ENCODE peak calls at places on chromosomes 16 and 17, in six cellular contexts. G, Q, E, K, H and O are unnamed samples.

GRCh38 chr16:69340095-69340644 is 598 bp downstream of the NIP7 start:
- DNase-seq in K (no peak), H (no peak), G (no peak), Q (peak; percentile 15), E (no peak), O (peak; percentile 13)

GRCh38 chr16:90018297-90019200 is 707 bp downstream of the DBNDD1 start:
- DNase-seq in H (no peak), Q (no peak), K (peak; percentile 77), E (no peak), G (no peak), O (no peak)

GRCh38 chr17:59149841-59150511 is 5.0 kb downstream of the SKA2 start:
- DNase-seq in K (no peak), G (no peak), E (peak; percentile 30), Q (peak; percentile 40), H (no peak), O (no peak)

GRCh38 chr17:7220593-7221280 is 999 bp downstream of the ACADVL start:
- DNase-seq in H (peak; percentile 39), K (peak; percentile 73), G (no peak), E (peak; percentile 80), Q (peak; percentile 77), O (peak; percentile 84)

GRCh38 chr17:28747801-28748750 is 4.3 kb downstream of the TRAF4 start:
- DNase-seq in E (no peak), K (no peak), Q (no peak), H (no peak), G (no peak), O (no peak)

GRCh38 chr16:79182618-79183017 is 417.9 kb downstream of the MAF start:
- DNase-seq in K (no peak), H (no peak), Q (no peak), E (no peak), G (no peak), O (no peak)

GRCh38 chr17:60506312-60506711 is 19.7 kb downstream of the APPBP2 start:
- DNase-seq in H (no peak), K (no peak), G (peak; percentile 43), Q (peak; percentile 20), E (no peak), O (peak; percentile 23)

GRCh38 chr16:17177242-17177967 is 293.4 kb downstream of the XYLT1 start:
- DNase-seq in G (no peak), K (no peak), E (no peak), Q (no peak), H (no peak), O (no peak)

GRCh38 chr16:660459-661183 is 7.3 kb upstream of the RHOT2 start:
- DNase-seq in K (peak; percentile 86), G (no peak), Q (peak; percentile 73), H (no peak), E (peak; percentile 92), O (peak; percentile 94)

GRCh38 chr17:65902831-65903549 is 288.9 kb downstream of the CEP112 start:
- DNase-seq in H (no peak), E (no peak), K (no peak), Q (no peak), G (no peak), O (no peak)

GRCh38 chr16:53123753-53124152 is 69.0 kb downstream of the CHD9 start:
- DNase-seq in H (no peak), G (no peak), K (no peak), Q (no peak), E (no peak), O (no peak)

GRCh38 chr16:83998091-83998490 is 30.0 kb downstream of the NECAB2 start:
- DNase-seq in E (no peak), G (no peak), H (no peak), Q (no peak), K (no peak), O (no peak)

GRCh38 chr17:29614345-29615047 is 8.2 kb downstream of the CORO6 start:
- DNase-seq in G (no peak), E (no peak), Q (no peak), K (no peak), H (no peak), O (no peak)

GRCh38 chr17:46020023-46020735 is 21.1 kb downstream of the STH start:
- DNase-seq in K (no peak), E (peak; percentile 80), Q (peak; percentile 92), H (no peak), G (no peak), O (no peak)

GRCh38 chr16:12097523-12098428 is 121.2 kb downstream of the SNX29 start:
- DNase-seq in K (no peak), E (no peak), G (no peak), Q (no peak), H (no peak), O (no peak)

GRCh38 chr17:19249681-19250080 is 12.5 kb downstream of the EPN2 start:
- DNase-seq in Q (no peak), K (no peak), H (no peak), E (no peak), G (no peak), O (peak; percentile 33)

GRCh38 chr16:15506441-15506840 is 72.1 kb downstream of the BMERB1 start:
- DNase-seq in H (no peak), K (no peak), G (no peak), E (no peak), Q (no peak), O (peak; percentile 61)

GRCh38 chr16:3458278-3458851 is 14.9 kb downstream of the NAA60 start:
- DNase-seq in E (peak; percentile 41), H (no peak), G (no peak), Q (no peak), K (peak; percentile 58), O (peak; percentile 31)

GRCh38 chr16:578870-579405 is 9.2 kb downstream of the PIGQ start:
- DNase-seq in G (no peak), Q (peak; percentile 76), H (peak; percentile 18), E (peak; percentile 87), K (peak; percentile 94), O (peak; percentile 84)

GRCh38 chr17:15917021-15917438 is 27.9 kb upstream of the ADORA2B start:
- DNase-seq in K (no peak), G (no peak), E (no peak), Q (no peak), H (no peak), O (no peak)

GRCh38 chr17:39591958-39592954 is 15.5 kb downstream of the NEUROD2 start:
- DNase-seq in Q (peak; percentile 45), K (peak; percentile 90), H (no peak), E (peak; percentile 49), G (no peak), O (peak; percentile 67)

GRCh38 chr17:4534928-4535666 is 20.1 kb downstream of the MYBBP1A start:
- DNase-seq in K (peak; percentile 66), G (no peak), H (no peak), Q (no peak), E (no peak), O (no peak)

GRCh38 chr16:88486398-88487123 is 33.5 kb downstream of the ZFPM1 start:
- DNase-seq in H (no peak), Q (no peak), G (no peak), K (no peak), E (no peak), O (no peak)